ENCODE peak calls at places on chromosome 10, in ten cellular contexts. U, E, D, Z, Q, T, R, M, K and Y are unnamed samples.
A peak's percentile ranks its signal among the peaks of the same experiment; 100 is the strongest.

GRCh38 chr10:44997105-44997748 is 3.5 kb upstream of the ZNF22 start:
- DNase-seq in Z (no peak), U (no peak), M (no peak), K (no peak), T (no peak), D (no peak), Q (no peak), E (no peak), R (no peak), Y (no peak)

GRCh38 chr10:8248868-8249267 is 194.4 kb downstream of the GATA3 start:
- DNase-seq in Q (no peak), M (no peak), T (no peak), R (no peak), U (no peak), K (no peak), Z (no peak), D (no peak), E (no peak), Y (no peak)

GRCh38 chr10:79093658-79094411 is 25.1 kb downstream of the ZMIZ1 start:
- DNase-seq in K (no peak), Q (no peak), D (no peak), R (peak; percentile 92), U (peak; percentile 74), T (peak; percentile 89), E (peak; percentile 20), M (no peak), Z (no peak), Y (no peak)

GRCh38 chr10:109866168-109866994 is 56.9 kb downstream of the XPNPEP1 start:
- DNase-seq in D (no peak), Q (peak; percentile 28), K (no peak), R (no peak), M (no peak), U (no peak), E (no peak), T (no peak), Z (no peak), Y (no peak)

GRCh38 chr10:62960416-62960815 is 144.2 kb upstream of the EGR2 start:
- DNase-seq in D (no peak), M (peak; percentile 20), Z (no peak), K (no peak), E (no peak), U (no peak), R (no peak), T (no peak), Q (no peak), Y (no peak)

GRCh38 chr10:5526691-5527331 is 2.0 kb downstream of the CALML3 start:
- DNase-seq in Z (no peak), D (no peak), Q (no peak), E (no peak), K (no peak), M (no peak), U (no peak), R (no peak), T (peak; percentile 4), Y (no peak)

GRCh38 chr10:35870665-35871310 is 228.7 kb upstream of the FZD8 start:
- DNase-seq in M (no peak), Z (no peak), D (no peak), K (no peak), E (no peak), Q (no peak), T (no peak), R (no peak), U (no peak), Y (no peak)

GRCh38 chr10:42990721-42991441 is 86.0 kb upstream of the RET start:
- DNase-seq in Z (no peak), Q (no peak), M (no peak), D (peak; percentile 7), T (no peak), K (no peak), R (peak; percentile 59), U (peak; percentile 35), E (no peak), Y (no peak)

GRCh38 chr10:810351-810846 is 120.9 kb upstream of the DIP2C start:
- DNase-seq in E (no peak), K (no peak), T (no peak), U (no peak), R (no peak), Z (no peak), D (no peak), M (peak; percentile 22), Q (peak; percentile 41), Y (no peak)
- TF ChIP-seq CTCF in E (no peak), K (peak; percentile 74), T (peak; percentile 27), U (peak; percentile 24), R (peak; percentile 34), Z (peak; percentile 48), D (no peak), M (peak; percentile 45), Q (no peak), Y (peak; percentile 55)

GRCh38 chr10:84534168-84534567 is 205.8 kb downstream of the CCSER2 start:
- DNase-seq in K (no peak), Z (no peak), U (no peak), E (no peak), T (no peak), M (no peak), Q (no peak), D (peak; percentile 24), R (no peak), Y (no peak)
- TF ChIP-seq CTCF in K (peak; percentile 20), Z (no peak), U (peak; percentile 9), E (no peak), T (no peak), M (peak; percentile 22), Q (no peak), D (no peak), R (no peak), Y (peak; percentile 21)

DNA sequence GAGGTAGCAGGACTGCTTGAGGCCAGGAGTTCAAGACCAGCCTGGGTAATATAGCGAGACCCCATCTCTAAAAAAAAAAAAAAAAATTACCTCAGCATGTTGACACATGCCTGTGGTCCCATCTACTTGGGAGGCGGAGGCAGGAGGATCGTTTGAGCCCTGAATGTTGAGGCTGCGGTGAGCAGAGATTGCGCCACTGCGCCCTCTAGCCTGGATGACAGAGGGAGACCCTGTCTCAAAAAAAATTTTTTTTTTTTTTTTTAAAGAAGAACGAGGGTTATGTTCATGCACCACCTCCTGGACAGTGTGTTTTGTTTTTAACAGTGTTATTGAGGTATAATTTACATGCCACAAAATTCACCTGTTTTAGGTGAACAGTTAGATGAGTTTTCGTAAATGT is 51.1 kb upstream of the SEPHS1 start:
- DNase-seq in T (no peak), E (no peak), M (no peak), D (no peak), Z (no peak), Q (no peak), R (no peak), U (no peak), K (no peak), Y (no peak)
- TF ChIP-seq CTCF in T (no peak), E (no peak), M (no peak), D (no peak), Z (no peak), Q (no peak), R (no peak), U (no peak), K (no peak), Y (no peak)

DNA sequence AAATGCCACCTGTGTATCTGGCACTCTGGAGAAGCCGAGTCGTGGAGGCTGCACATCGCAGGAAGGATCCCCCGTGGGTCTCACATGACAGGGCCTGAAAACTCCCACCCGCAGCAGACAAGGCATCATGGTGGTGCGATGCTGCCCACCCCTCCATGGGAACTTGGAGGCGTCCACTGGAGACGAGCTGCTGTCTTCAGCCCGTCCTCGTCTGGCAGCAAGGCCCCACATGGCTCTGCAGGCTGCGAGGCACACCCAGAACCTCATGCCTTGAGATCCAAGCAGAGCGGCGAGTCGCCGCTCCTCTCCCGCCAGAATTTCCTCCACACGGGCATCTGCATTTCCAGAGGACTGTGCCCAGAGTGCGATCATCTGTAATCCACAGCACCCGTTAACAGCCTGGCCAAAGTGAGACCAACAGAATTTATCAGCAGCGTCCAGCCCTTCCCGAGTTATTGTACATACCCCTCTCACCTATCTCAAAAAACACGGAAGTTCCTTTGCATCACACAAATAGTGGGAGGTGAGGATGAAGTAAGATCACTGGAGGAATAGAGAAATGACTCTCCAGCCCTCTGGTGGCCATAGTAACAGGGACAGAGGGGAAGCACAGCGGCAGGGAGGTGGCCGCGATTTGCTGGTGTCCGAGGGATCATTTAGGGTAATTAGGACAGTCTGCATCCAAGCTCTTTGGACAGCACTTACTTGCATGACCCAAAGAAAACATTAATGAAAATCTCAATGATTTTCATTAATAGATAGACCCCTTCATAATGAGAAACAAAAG is 292.4 kb downstream of the USP6NL start:
- DNase-seq in E (no peak), R (no peak), U (no peak), D (no peak), T (no peak), K (peak; percentile 48), Z (no peak), M (no peak), Q (no peak), Y (no peak)
- TF ChIP-seq CTCF in E (no peak), R (no peak), U (no peak), D (no peak), T (no peak), K (peak; percentile 37), Z (peak; percentile 7), M (no peak), Q (no peak), Y (no peak)

GRCh38 chr10:80583681-80584080 is 46.0 kb downstream of the SH2D4B start:
- DNase-seq in U (no peak), Z (no peak), M (no peak), K (no peak), R (no peak), T (no peak), E (no peak), Q (no peak), D (no peak), Y (no peak)
- TF ChIP-seq CTCF in U (peak; percentile 19), Z (no peak), M (no peak), K (no peak), R (no peak), T (no peak), E (no peak), Q (no peak), D (no peak), Y (no peak)

GRCh38 chr10:23198940-23199767 is 7.0 kb downstream of the PTF1A start:
- DNase-seq in Q (peak; percentile 20), R (no peak), E (no peak), M (no peak), D (peak; percentile 78), Z (no peak), T (no peak), K (peak; percentile 89), U (no peak), Y (no peak)
- TF ChIP-seq CTCF in Q (no peak), R (no peak), E (no peak), M (no peak), D (no peak), Z (no peak), T (no peak), K (no peak), U (no peak), Y (no peak)